ENCODE peak calls at places on chromosomes 11 and 22, in seven cellular contexts. N is AG09319; B is AG04450; U is PC-9; Q is H9; A is pulmonary artery endothelial cell; Z is stimulated activated CD4-positive, alpha-beta T cell treated with anti-CD3 and anti-CD28 coated beads, Interleukin-1b, Interleukin-23, amount 100 ng/mL, for 24 hours. S is an unnamed sample.

GRCh38 chr11:80860632-80861031 is 1419.8 kb upstream of the TENM4 start:
- DNase-seq in Z (no peak), N (no peak), B (no peak), U (no peak), Q (no peak), A (peak), S (no peak)

GRCh38 chr22:20205964-20206708 is 55.3 kb upstream of the CCDC188 start:
- DNase-seq in A (peak), Q (peak), Z (peak), B (peak), N (peak), U (peak), S (peak)

GRCh38 chr22:24433868-24434471 is 6.6 kb downstream of the ADORA2A start:
- DNase-seq in Z (no peak), B (no peak), A (no peak), U (no peak), Q (no peak), N (no peak), S (no peak)

GRCh38 chr22:36197601-36198146 is 3.9 kb downstream of the APOL4 start:
- DNase-seq in A (no peak), Q (no peak), B (no peak), U (no peak), Z (no peak), N (no peak), S (no peak)

GRCh38 chr11:119323532-119324033 is 6.7 kb upstream of the MCAM start:
- DNase-seq in Z (peak), B (no peak), N (no peak), Q (peak), U (peak), A (no peak), S (peak)

GRCh38 chr11:128342511-128343133 is 244.7 kb downstream of the ETS1 start:
- DNase-seq in A (peak), Q (no peak), B (no peak), N (no peak), Z (no peak), U (peak), S (peak)

GRCh38 chr11:89176938-89177337 is 737 bp upstream of the TYR start:
- DNase-seq in B (no peak), Q (no peak), Z (no peak), U (no peak), A (no peak), N (no peak), S (no peak)

GRCh38 chr11:118791961-118792578 is 1.1 kb upstream of the DDX6 start:
- DNase-seq in A (no peak), N (no peak), Z (no peak), U (no peak), Q (peak), B (no peak), S (peak)

GRCh38 chr11:12864316-12865156 is 144.6 kb upstream of the RASSF10 start:
- DNase-seq in N (no peak), B (peak), Z (no peak), A (peak), U (peak), Q (peak), S (no peak)

GRCh38 chr22:40853961-40854360 is 2.5 kb downstream of the ST13 start:
- DNase-seq in N (no peak), A (no peak), Z (no peak), B (no peak), U (no peak), Q (no peak), S (no peak)

GRCh38 chr11:76730887-76731286 is 52.3 kb upstream of the TSKU start:
- DNase-seq in U (no peak), Q (no peak), A (no peak), B (no peak), Z (no peak), N (no peak), S (no peak)

GRCh38 chr11:77191823-77192495 is 63.9 kb downstream of the MYO7A start:
- DNase-seq in Q (peak), B (no peak), A (no peak), Z (no peak), N (no peak), U (peak), S (no peak)

GRCh38 chr22:49206281-49206680 is 621.4 kb downstream of the BRD1 start:
- DNase-seq in B (no peak), Z (no peak), N (no peak), U (no peak), A (no peak), Q (peak), S (no peak)

GRCh38 chr11:1157341-1157644 is 460 bp upstream of the MUC5AC start:
- DNase-seq in Z (no peak), U (no peak), N (no peak), A (no peak), B (no peak), Q (no peak), S (no peak)

GRCh38 chr11:2890466-2891241 is 5.1 kb upstream of the CDKN1C start:
- DNase-seq in N (no peak), Q (no peak), Z (no peak), A (no peak), U (no peak), B (no peak), S (no peak)

GRCh38 chr11:108703916-108704315 is 39.0 kb downstream of the DDX10 start:
- DNase-seq in A (no peak), N (no peak), B (no peak), Q (no peak), U (no peak), Z (no peak), S (no peak)

GRCh38 chr22:35510481-35510934 is 30.1 kb upstream of the RASD2 start:
- DNase-seq in Q (no peak), Z (no peak), N (no peak), U (no peak), A (no peak), B (no peak), S (no peak)

GRCh38 chr11:28697920-28698827 is 590.0 kb downstream of the METTL15 start:
- DNase-seq in U (peak), Z (no peak), N (peak), B (no peak), A (peak), Q (peak), S (peak)

GRCh38 chr11:102864724-102865123 is 10.1 kb downstream of the MMP12 start:
- DNase-seq in B (no peak), A (no peak), N (no peak), Z (no peak), U (no peak), Q (no peak), S (no peak)

GRCh38 chr11:32333335-32333991 is 101.9 kb downstream of the WT1 start:
- DNase-seq in Z (no peak), N (peak), B (peak), U (no peak), Q (peak), A (no peak), S (peak)

GRCh38 chr11:77188323-77188911 is 60.4 kb downstream of the MYO7A start:
- DNase-seq in N (peak), B (peak), Q (peak), U (peak), Z (peak), A (peak), S (peak)

GRCh38 chr11:69569306-69570200 is 71.4 kb upstream of the CCND1 start:
- DNase-seq in B (no peak), N (no peak), Z (no peak), A (no peak), Q (no peak), U (no peak), S (no peak)

GRCh38 chr11:86802601-86803051 is 2.3 kb downstream of the PRSS23 start:
- DNase-seq in A (no peak), B (no peak), N (peak), U (peak), Q (peak), Z (no peak), S (no peak)

GRCh38 chr11:9765320-9766101 is 101.6 kb downstream of the SWAP70 start:
- DNase-seq in Q (peak), Z (no peak), A (peak), B (peak), U (peak), N (no peak), S (peak)